ENCODE peak calls at places on chromosome 16, in seven cellular contexts. U, I, Z, Y, W, V and A are unnamed samples.
A peak's percentile ranks its signal among the peaks of the same experiment; 100 is the strongest.

GRCh38 chr16:87295259-87295658 is 21.9 kb downstream of the C16orf95 start:
- DNase-seq in U (no peak), W (no peak), Z (no peak), Y (peak; percentile 73), I (peak; percentile 66), V (no peak), A (no peak)

GRCh38 chr16:24534634-24535033 is 4.7 kb upstream of the RBBP6 start:
- DNase-seq in U (no peak), W (no peak), Y (no peak), V (no peak), Z (no peak), I (no peak), A (no peak)

GRCh38 chr16:87384162-87384999 is 805 bp upstream of the FBXO31 start:
- DNase-seq in Z (no peak), V (peak; percentile 71), U (peak; percentile 84), Y (no peak), I (peak; percentile 86), W (no peak), A (no peak)

GRCh38 chr16:15611610-15612009 is 31.3 kb downstream of the MARF1 start:
- DNase-seq in U (no peak), I (no peak), Z (no peak), V (no peak), W (peak; percentile 25), Y (no peak), A (no peak)

GRCh38 chr16:23060458-23061320 is 88.6 kb downstream of the USP31 start:
- DNase-seq in Z (peak; percentile 93), V (peak; percentile 81), I (peak; percentile 83), Y (peak; percentile 70), U (peak; percentile 77), W (peak; percentile 68), A (peak; percentile 13)

GRCh38 chr16:12468552-12468951 is 335.1 kb downstream of the CPPED1 start:
- DNase-seq in Z (no peak), U (peak; percentile 28), W (no peak), I (peak; percentile 30), V (no peak), Y (no peak), A (no peak)

GRCh38 chr16:81466351-81466960 is 21.8 kb downstream of the CMIP start:
- DNase-seq in I (no peak), W (peak; percentile 70), Y (no peak), V (no peak), U (no peak), Z (no peak), A (no peak)

GRCh38 chr16:68972720-68973119 is 129.4 kb downstream of the TANGO6 start:
- DNase-seq in Y (no peak), W (peak; percentile 59), V (peak; percentile 53), Z (no peak), I (peak; percentile 37), U (peak; percentile 33), A (no peak)

GRCh38 chr16:81526935-81527334 is 82.3 kb downstream of the CMIP start:
- DNase-seq in Z (no peak), Y (no peak), I (no peak), W (peak; percentile 88), U (no peak), V (no peak), A (peak; percentile 48)

GRCh38 chr16:54165174-54165911 is 121.2 kb downstream of the IRX3 start:
- DNase-seq in Y (no peak), W (no peak), V (no peak), U (no peak), I (no peak), Z (no peak), A (no peak)

GRCh38 chr16:19853973-19854876 is 30.4 kb downstream of the GPRC5B start:
- DNase-seq in Y (no peak), W (no peak), I (peak; percentile 37), Z (no peak), U (no peak), V (peak; percentile 26), A (no peak)

GRCh38 chr16:11361043-11361442 is 15.8 kb downstream of the RMI2 start:
- DNase-seq in I (no peak), Z (no peak), V (no peak), Y (no peak), U (no peak), W (peak; percentile 71), A (no peak)

GRCh38 chr16:4859900-4860255 is 12.6 kb downstream of the UBN1 start:
- DNase-seq in V (no peak), Z (no peak), W (no peak), U (no peak), I (no peak), Y (no peak), A (no peak)

GRCh38 chr16:14150796-14151195 is 79.7 kb downstream of the MRTFB start:
- DNase-seq in Y (no peak), I (no peak), V (no peak), U (no peak), W (no peak), Z (no peak), A (no peak)

GRCh38 chr16:88013091-88013609 is 61.9 kb downstream of the BANP start:
- DNase-seq in U (no peak), I (no peak), V (no peak), Y (no peak), W (no peak), Z (no peak), A (no peak)

GRCh38 chr16:83979456-83979855 is 11.4 kb downstream of the NECAB2 start:
- DNase-seq in I (no peak), W (no peak), Y (no peak), Z (no peak), V (no peak), U (no peak), A (no peak)

GRCh38 chr16:74842413-74842812 is 67.8 kb upstream of the FA2H start:
- DNase-seq in Z (no peak), W (no peak), U (peak; percentile 13), V (no peak), I (no peak), Y (no peak), A (no peak)

GRCh38 chr16:68319185-68319908 is 8.5 kb downstream of the PRMT7 start:
- DNase-seq in Z (no peak), V (no peak), U (no peak), W (no peak), Y (no peak), I (no peak), A (no peak)

GRCh38 chr16:4260360-4260759 is 12.5 kb downstream of the TFAP4 start:
- DNase-seq in Y (no peak), Z (no peak), U (no peak), W (no peak), V (no peak), I (no peak), A (no peak)

GRCh38 chr16:77788196-77789084 is at the start of gene VAT1L:
- DNase-seq in Y (no peak), W (peak; percentile 53), U (peak; percentile 15), I (peak; percentile 79), V (peak; percentile 32), Z (no peak), A (no peak)

GRCh38 chr16:12586701-12587100 is 217.0 kb downstream of the CPPED1 start:
- DNase-seq in Y (no peak), Z (no peak), U (no peak), V (no peak), W (no peak), I (no peak), A (no peak)

GRCh38 chr16:48438414-48438813 is 53.2 kb upstream of the SIAH1 start:
- DNase-seq in W (no peak), Z (no peak), Y (no peak), V (no peak), I (no peak), U (no peak), A (no peak)

GRCh38 chr16:24544640-24545039 is 5.3 kb downstream of the RBBP6 start:
- DNase-seq in W (peak; percentile 8), Z (no peak), U (no peak), V (no peak), I (no peak), Y (no peak), A (no peak)

GRCh38 chr16:1333149-1333812 is at the start of gene BAIAP3:
- DNase-seq in Y (peak; percentile 59), W (no peak), Z (no peak), U (peak; percentile 73), V (peak; percentile 70), I (peak; percentile 55), A (no peak)

GRCh38 chr16:84821179-84821578 is 1.4 kb downstream of the CRISPLD2 start:
- DNase-seq in I (no peak), W (no peak), Z (no peak), U (no peak), Y (no peak), V (no peak), A (no peak)

GRCh38 chr16:75599452-75600277 is 23.4 kb downstream of the ADAT1 start:
- DNase-seq in V (no peak), U (no peak), Y (no peak), Z (no peak), W (peak; percentile 9), I (no peak), A (no peak)

GRCh38 chr16:80129791-80130190 is 411.0 kb upstream of the DYNLRB2 start:
- DNase-seq in I (no peak), W (no peak), U (no peak), Y (no peak), V (no peak), Z (peak; percentile 90), A (no peak)

GRCh38 chr16:324201-324450 is 28.4 kb downstream of the AXIN1 start:
- DNase-seq in Z (no peak), V (no peak), U (no peak), W (no peak), Y (no peak), I (no peak), A (no peak)

GRCh38 chr16:82995927-82996441 is 369.2 kb downstream of the CDH13 start:
- DNase-seq in Y (peak; percentile 63), I (peak; percentile 48), Z (no peak), V (no peak), W (peak; percentile 80), U (no peak), A (peak; percentile 73)

GRCh38 chr16:22424161-22424937 is 49.9 kb upstream of the CDR2 start:
- DNase-seq in I (no peak), V (no peak), U (no peak), Z (no peak), Y (no peak), W (peak; percentile 82), A (no peak)

GRCh38 chr16:86836503-86837125 is 258.3 kb downstream of the FOXL1 start:
- DNase-seq in Z (no peak), I (no peak), W (peak; percentile 95), U (no peak), V (no peak), Y (no peak), A (peak; percentile 44)

GRCh38 chr16:47018223-47018891 is 44.9 kb upstream of the DNAJA2 start:
- DNase-seq in Y (peak; percentile 60), Z (no peak), V (peak; percentile 71), I (peak; percentile 74), W (no peak), U (peak; percentile 56), A (no peak)

GRCh38 chr16:57262841-57263584 is 18.0 kb downstream of the ARL2BP start:
- DNase-seq in I (no peak), V (no peak), U (no peak), W (no peak), Y (no peak), Z (no peak), A (no peak)

GRCh38 chr16:4293822-4294457 is 21.1 kb upstream of the TFAP4 start:
- DNase-seq in V (no peak), I (peak; percentile 63), W (peak; percentile 79), Z (no peak), Y (no peak), U (peak; percentile 85), A (no peak)